ENCODE peak calls at places on chromosomes 13 and 19, in eight cellular contexts. R, M, D, X, C, L, Q and B are unnamed samples.

GRCh38 chr19:51368366-51369282 is at the start of gene CLDND2:
- DNase-seq in R (no peak), M (no peak), D (no peak), X (no peak), C (no peak), L (no peak), Q (no peak), B (peak; percentile 86)

GRCh38 chr19:6423499-6424189 is 967 bp downstream of the KHSRP start:
- DNase-seq in R (no peak), M (no peak), D (no peak), X (peak; percentile 60), C (no peak), L (no peak), Q (no peak), B (peak; percentile 57)

GRCh38 chr13:48500652-48501197 is 32.2 kb downstream of the RCBTB2 start:
- DNase-seq in R (no peak), M (no peak), D (no peak), X (peak; percentile 91), C (no peak), L (no peak), Q (no peak), B (peak; percentile 97)

GRCh38 chr13:90375851-90376250 is 971.6 kb upstream of the MIR17HG start:
- DNase-seq in R (no peak), M (no peak), D (no peak), X (peak; percentile 31), C (no peak), L (no peak), Q (no peak), B (no peak)

GRCh38 chr19:37763488-37763887 is 15.9 kb downstream of the ZNF573 start:
- DNase-seq in R (no peak), M (no peak), D (no peak), X (peak; percentile 78), C (no peak), L (no peak), Q (no peak), B (no peak)

GRCh38 chr19:55042688-55043087 is 4.6 kb upstream of the GP6 start:
- DNase-seq in R (no peak), M (no peak), D (no peak), X (no peak), C (no peak), L (no peak), Q (no peak), B (no peak)

GRCh38 chr19:14113762-14114414 is 3.7 kb downstream of the PRKACA start:
- DNase-seq in R (no peak), M (peak; percentile 44), D (no peak), X (no peak), C (no peak), L (no peak), Q (no peak), B (peak; percentile 49)

GRCh38 chr19:5445667-5446066 is 9.6 kb upstream of the ZNRF4 start:
- DNase-seq in R (no peak), M (no peak), D (no peak), X (peak; percentile 16), C (no peak), L (no peak), Q (no peak), B (no peak)

GRCh38 chr13:55570371-55570770 is 1570.3 kb upstream of the PRR20A start:
- DNase-seq in R (no peak), M (no peak), D (no peak), X (no peak), C (no peak), L (no peak), Q (no peak), B (no peak)

GRCh38 chr19:16022681-16023557 is 53.4 kb upstream of the TPM4 start:
- DNase-seq in R (no peak), M (no peak), D (no peak), X (no peak), C (no peak), L (peak; percentile 61), Q (no peak), B (no peak)

GRCh38 chr13:41780736-41781708 is 179.9 kb downstream of the VWA8 start:
- DNase-seq in R (no peak), M (no peak), D (no peak), X (peak; percentile 82), C (no peak), L (no peak), Q (no peak), B (no peak)